ENCODE peak calls at places on chromosomes 4 and X, in six cellular contexts. E is GM12878, L is HCT116, W is HEK293T, H is K562, X is HepG2. C is an unnamed sample.

GRCh38 chrX:154349979-154350378 is 24.5 kb downstream of the FLNA start:
- DNase-seq in E (no peak), L (no peak), W (no peak), H (no peak), X (no peak), C (no peak)

GRCh38 chr4:74640111-74640903 is 154.0 kb downstream of the BTC start:
- DNase-seq in E (no peak), L (no peak), W (no peak), H (no peak), X (no peak), C (no peak)

GRCh38 chr4:48138936-48139335 is 4.9 kb upstream of the TXK start:
- DNase-seq in E (peak), L (no peak), W (no peak), H (no peak), X (no peak), C (no peak)

GRCh38 chr4:166091146-166091545 is 218.1 kb downstream of the TLL1 start:
- DNase-seq in E (no peak), L (no peak), W (no peak), H (no peak), X (no peak), C (no peak)

GRCh38 chr4:139176299-139177048 is 544 bp downstream of the ELF2 start:
- DNase-seq in E (no peak), L (peak), W (peak), H (peak), X (peak), C (peak)

GRCh38 chr4:124432500-124432899 is 280.0 kb downstream of the ANKRD50 start:
- DNase-seq in E (no peak), L (no peak), W (no peak), H (no peak), X (no peak), C (no peak)

GRCh38 chrX:101210630-101211029 is 9.0 kb upstream of the DRP2 start:
- DNase-seq in E (no peak), L (no peak), W (no peak), H (no peak), X (no peak), C (no peak)

GRCh38 chr4:116122131-116122530 is 963.2 kb downstream of the TRAM1L1 start:
- DNase-seq in E (no peak), L (no peak), W (no peak), H (no peak), X (no peak), C (no peak)

GRCh38 chrX:30713061-30713525 is 59.9 kb downstream of the GK start:
- DNase-seq in E (peak), L (peak), W (peak), H (no peak), X (peak), C (peak)

GRCh38 chr4:176789955-176790354 is 2.8 kb downstream of the VEGFC start:
- DNase-seq in E (no peak), L (peak), W (peak), H (peak), X (peak), C (no peak)

GRCh38 chrX:2342878-2343277 is 157.9 kb downstream of the DHRSX start:
- DNase-seq in E (no peak), L (no peak), W (no peak), H (no peak), X (no peak), C (no peak)

GRCh38 chrX:122625821-122626220 is 558.3 kb upstream of the GRIA3 start:
- DNase-seq in E (no peak), L (no peak), W (no peak), H (no peak), X (no peak), C (no peak)

GRCh38 chrX:30610050-30610449 is 32.5 kb upstream of the TASL start:
- DNase-seq in E (no peak), L (no peak), W (no peak), H (no peak), X (no peak), C (no peak)

GRCh38 chrX:38220024-38220935 is at the start of gene SRPX:
- DNase-seq in E (no peak), L (peak), W (peak), H (peak), X (no peak), C (peak)

GRCh38 chr4:8595237-8596087 is 2.9 kb downstream of the CPZ start:
- DNase-seq in E (no peak), L (no peak), W (no peak), H (no peak), X (no peak), C (no peak)

GRCh38 chr4:8592366-8593267 is at the start of gene CPZ:
- DNase-seq in E (no peak), L (no peak), W (no peak), H (peak), X (peak), C (peak)

GRCh38 chr4:8593268-8594096 is 917 bp downstream of the CPZ start:
- DNase-seq in E (no peak), L (no peak), W (no peak), H (peak), X (no peak), C (no peak)

GRCh38 chr4:8596891-8597290 is 4.3 kb downstream of the CPZ start:
- DNase-seq in E (no peak), L (no peak), W (no peak), H (no peak), X (no peak), C (no peak)

GRCh38 chr4:8594097-8595038 is 1.8 kb downstream of the CPZ start:
- DNase-seq in E (peak), L (peak), W (peak), H (peak), X (peak), C (peak)
- TF ChIP-seq SP1 in E (no peak), L (no peak), W (no peak), H (peak), X (no peak), C (no peak)

GRCh38 chr4:105215609-105216313 is 69.1 kb downstream of the TET2 start:
- DNase-seq in E (peak), L (no peak), W (no peak), H (no peak), X (peak), C (no peak)
- TF ChIP-seq SP1 in E (no peak), L (no peak), W (no peak), H (no peak), X (no peak), C (no peak)

GRCh38 chrX:65697915-65698796 is 30.7 kb downstream of the MSN start:
- DNase-seq in E (peak), L (no peak), W (no peak), H (peak), X (no peak), C (no peak)
- TF ChIP-seq SP1 in E (no peak), L (no peak), W (no peak), H (no peak), X (no peak), C (no peak)

DNA sequence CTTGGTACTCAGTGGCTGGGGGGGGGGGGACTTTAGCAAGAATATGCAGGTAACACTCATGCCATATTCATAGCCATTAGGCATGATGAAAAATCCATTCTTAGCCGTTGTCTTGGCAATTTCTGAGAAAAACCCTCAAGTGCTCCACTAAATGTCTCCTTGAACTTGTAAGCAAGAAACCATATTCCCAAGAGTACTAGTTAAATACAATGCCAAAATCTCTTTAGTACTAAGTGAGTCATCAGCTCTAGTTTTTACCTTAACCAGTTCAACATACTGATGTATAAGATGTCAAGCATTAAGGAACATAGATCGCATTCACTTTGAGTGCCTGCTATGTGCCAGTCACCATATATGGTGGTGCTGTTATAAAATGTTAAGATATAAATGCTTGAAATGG is 27.5 kb downstream of the UBE2D3 start:
- DNase-seq in E (no peak), L (no peak), W (no peak), H (no peak), X (no peak), C (no peak)
- TF ChIP-seq SP1 in E (no peak), L (no peak), W (no peak), H (no peak), X (no peak), C (no peak)

GRCh38 chr4:185671496-185671895 is 136.2 kb upstream of the PDLIM3 start:
- DNase-seq in E (no peak), L (no peak), W (no peak), H (no peak), X (no peak), C (no peak)

GRCh38 chr4:185669288-185669687 is 134.0 kb upstream of the PDLIM3 start:
- DNase-seq in E (no peak), L (no peak), W (no peak), H (no peak), X (no peak), C (no peak)

GRCh38 chr4:185671041-185671440 is 135.7 kb upstream of the PDLIM3 start:
- DNase-seq in E (no peak), L (no peak), W (no peak), H (no peak), X (no peak), C (no peak)

GRCh38 chr4:185672618-185673017 is 137.3 kb upstream of the PDLIM3 start:
- DNase-seq in E (no peak), L (no peak), W (no peak), H (no peak), X (no peak), C (no peak)

DNA sequence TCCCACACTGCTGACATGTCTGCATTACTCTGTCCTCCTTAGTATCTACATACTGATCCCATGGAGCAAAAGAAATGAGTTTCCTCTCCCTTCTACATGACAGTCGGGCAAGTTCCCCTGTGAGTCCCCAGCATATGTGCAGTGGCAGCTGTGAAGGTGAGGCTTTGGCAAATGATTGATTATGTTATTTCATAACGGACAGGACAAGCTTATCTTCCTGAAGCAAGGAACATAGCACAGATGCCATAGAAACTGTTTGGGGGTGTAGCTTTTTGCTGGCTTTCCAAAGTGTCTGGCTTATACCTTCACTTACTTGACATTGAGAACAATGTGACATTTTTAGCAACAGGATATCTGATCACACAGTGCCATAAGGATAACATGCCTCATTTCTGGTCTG is 136.8 kb upstream of the PDLIM3 start:
- DNase-seq in E (no peak), L (no peak), W (no peak), H (no peak), X (no peak), C (no peak)
- TF ChIP-seq SP1 in E (no peak), L (no peak), W (no peak), H (no peak), X (no peak), C (no peak)

GRCh38 chrX:14357314-14357713 is 172.0 kb upstream of the GLRA2 start:
- DNase-seq in E (no peak), L (no peak), W (no peak), H (no peak), X (no peak), C (no peak)

GRCh38 chrX:14352511-14352910 is 176.8 kb upstream of the GLRA2 start:
- DNase-seq in E (no peak), L (no peak), W (no peak), H (no peak), X (no peak), C (no peak)

GRCh38 chrX:14351889-14352288 is 177.4 kb upstream of the GLRA2 start:
- DNase-seq in E (no peak), L (no peak), W (no peak), H (no peak), X (no peak), C (no peak)

GRCh38 chrX:14356401-14356800 is 172.9 kb upstream of the GLRA2 start:
- DNase-seq in E (no peak), L (no peak), W (no peak), H (no peak), X (no peak), C (no peak)

GRCh38 chrX:14354541-14354940 is 174.8 kb upstream of the GLRA2 start:
- DNase-seq in E (no peak), L (no peak), W (no peak), H (no peak), X (no peak), C (no peak)
- TF ChIP-seq SP1 in E (no peak), L (no peak), W (no peak), H (no peak), X (no peak), C (no peak)

GRCh38 chr4:107854326-107855030 is 29.7 kb downstream of the SGMS2 start:
- DNase-seq in E (no peak), L (no peak), W (no peak), H (no peak), X (no peak), C (no peak)
- TF ChIP-seq SP1 in E (no peak), L (no peak), W (no peak), H (no peak), X (no peak), C (no peak)